ENCODE peak calls at places on chromosomes 3 and 15, in eight cellular contexts. Z is upper lobe of right lung, O is tibial nerve, B is PC-3, T is IMR-90, V is psoas muscle, F is neural progenitor cell, Y is cardiac muscle cell. U is an unnamed sample.

GRCh38 chr15:71296032-71296686 is 180.9 kb downstream of the THSD4 start:
- DNase-seq in Y (peak; percentile 56), Z (no peak), F (no peak), O (no peak), B (peak; percentile 94), V (no peak), T (peak; percentile 96), U (no peak)

GRCh38 chr3:153138267-153139210 is 23.5 kb upstream of the RAP2B start:
- DNase-seq in V (peak; percentile 52), Y (peak; percentile 87), T (peak; percentile 96), B (peak; percentile 98), O (no peak), F (no peak), Z (peak; percentile 84), U (peak; percentile 47)

GRCh38 chr3:71944482-71944881 is 159.5 kb upstream of the PROK2 start:
- DNase-seq in F (no peak), T (no peak), Z (no peak), B (no peak), O (no peak), V (no peak), Y (no peak), U (no peak)

GRCh38 chr3:66442254-66443249 is 58.3 kb downstream of the LRIG1 start:
- DNase-seq in Z (peak; percentile 76), O (peak; percentile 65), T (peak; percentile 93), V (peak; percentile 86), F (peak; percentile 45), Y (peak; percentile 89), B (peak; percentile 30), U (peak; percentile 81)

GRCh38 chr3:157188391-157188790 is 28.4 kb upstream of the CCNL1 start:
- DNase-seq in V (no peak), T (no peak), Y (no peak), B (no peak), O (no peak), Z (no peak), F (no peak), U (no peak)

GRCh38 chr3:28980131-28980530 is 300.7 kb upstream of the RBMS3 start:
- DNase-seq in O (no peak), B (no peak), Y (no peak), Z (no peak), V (no peak), F (no peak), T (peak; percentile 2), U (no peak)

GRCh38 chr15:31086344-31086743 is 15.2 kb downstream of the TRPM1 start:
- DNase-seq in F (no peak), B (no peak), V (no peak), T (no peak), O (no peak), Y (no peak), Z (no peak), U (no peak)

GRCh38 chr15:60399246-60399915 is 1.6 kb upstream of the ANXA2 start:
- DNase-seq in Y (no peak), O (no peak), T (no peak), Z (no peak), V (no peak), B (no peak), F (no peak), U (no peak)

GRCh38 chr3:65230251-65231140 is 542.7 kb upstream of the ADAMTS9 start:
- DNase-seq in B (no peak), T (no peak), O (no peak), Y (no peak), F (no peak), Z (no peak), V (no peak), U (no peak)

GRCh38 chr15:47460775-47461174 is 256.5 kb upstream of the SEMA6D start:
- DNase-seq in Y (no peak), O (no peak), B (no peak), Z (no peak), F (no peak), V (no peak), T (no peak), U (peak; percentile 12)

GRCh38 chr3:133457465-133458067 is 57.7 kb downstream of the BFSP2 start:
- DNase-seq in V (no peak), T (no peak), O (no peak), Y (peak; percentile 20), B (peak; percentile 33), F (no peak), Z (no peak), U (no peak)

GRCh38 chr3:61830111-61830400 is 268.7 kb downstream of the PTPRG start:
- DNase-seq in V (no peak), O (no peak), Y (peak; percentile 57), B (no peak), F (no peak), Z (no peak), T (peak; percentile 11), U (no peak)

GRCh38 chr3:123790254-123791072 is 93.7 kb downstream of the MYLK start:
- DNase-seq in Z (no peak), V (no peak), Y (no peak), B (no peak), T (peak; percentile 34), F (no peak), O (no peak), U (no peak)

GRCh38 chr3:106609666-106610301 is 741.0 kb upstream of the CBLB start:
- DNase-seq in V (peak; percentile 46), Y (peak; percentile 95), Z (no peak), B (peak; percentile 89), O (peak; percentile 22), F (peak; percentile 84), T (peak; percentile 93), U (peak; percentile 21)

GRCh38 chr3:38019658-38020341 is 9.6 kb downstream of the PLCD1 start:
- DNase-seq in O (no peak), T (no peak), V (no peak), Y (no peak), B (no peak), F (no peak), Z (peak; percentile 37), U (no peak)

GRCh38 chr15:70127288-70127746 is 29.6 kb upstream of the TLE3 start:
- DNase-seq in Y (peak; percentile 83), F (no peak), B (peak; percentile 49), V (no peak), Z (no peak), O (peak; percentile 76), T (no peak), U (no peak)

GRCh38 chr15:52121896-52122295 is 9.3 kb upstream of the BCL2L10 start:
- DNase-seq in V (no peak), O (no peak), Z (no peak), T (peak; percentile 59), B (no peak), F (no peak), Y (peak; percentile 30), U (no peak)

GRCh38 chr3:102536479-102536878 is 101.7 kb downstream of the ZPLD1 start:
- DNase-seq in O (no peak), T (peak; percentile 33), F (peak; percentile 46), Z (no peak), V (no peak), Y (peak; percentile 60), B (peak; percentile 84), U (no peak)

GRCh38 chr3:46674031-46674592 is 19.4 kb downstream of the ALS2CL start:
- DNase-seq in B (no peak), O (no peak), Z (peak; percentile 28), F (no peak), Y (no peak), T (no peak), V (peak; percentile 21), U (no peak)

GRCh38 chr15:54227569-54227968 is 249.3 kb downstream of the UNC13C start:
- DNase-seq in Z (no peak), B (no peak), V (no peak), O (no peak), F (no peak), Y (no peak), T (no peak), U (no peak)

GRCh38 chr15:77589839-77590238 is 42.9 kb downstream of the LINGO1 start:
- DNase-seq in Y (peak; percentile 76), F (no peak), B (no peak), Z (no peak), T (no peak), O (peak; percentile 42), V (no peak), U (no peak)

GRCh38 chr3:66047321-66048050 is 8.8 kb upstream of the MAGI1 start:
- DNase-seq in Z (no peak), B (no peak), V (no peak), F (no peak), Y (peak; percentile 92), T (peak; percentile 80), O (peak; percentile 28), U (peak; percentile 18)

GRCh38 chr15:74060251-74060650 is 22.1 kb downstream of the GOLGA6A start:
- DNase-seq in Z (no peak), V (no peak), Y (no peak), T (no peak), O (no peak), F (no peak), B (no peak), U (no peak)

DNA sequence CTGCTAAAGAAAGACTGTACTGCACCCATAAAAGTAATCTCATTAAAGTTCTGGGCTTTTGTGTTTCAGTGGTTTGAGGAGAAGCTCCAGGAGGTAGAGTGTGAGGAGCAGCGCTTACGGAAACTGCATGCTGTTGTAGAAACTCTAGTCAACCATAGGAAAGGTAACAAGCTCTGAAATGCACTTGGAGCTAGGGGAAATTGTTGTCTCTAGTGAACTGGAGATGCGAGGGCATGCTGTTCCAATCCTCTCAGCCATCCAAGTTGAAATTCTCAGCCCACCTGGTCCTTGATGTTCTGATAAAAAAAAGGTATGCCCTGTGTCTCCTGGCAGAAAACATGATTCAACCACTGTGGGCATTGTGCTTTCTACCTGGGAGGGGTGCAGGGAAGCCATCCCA is 21.4 kb upstream of the SNX22 start:
- DNase-seq in F (no peak), B (no peak), V (no peak), T (no peak), Z (no peak), Y (no peak), O (no peak), U (no peak)
- H3K36me3 ChIP-seq in F (no peaks in the 10 kb centered on the region), B (peaks cover 33% of the 10 kb centered on the region), V (peaks cover 20% of the 10 kb centered on the region), T (peaks cover 63% of the 10 kb centered on the region), Z (peaks cover 99% of the 10 kb centered on the region), Y (peaks cover 73% of the 10 kb centered on the region), O (peaks cover 38% of the 10 kb centered on the region), U (peaks cover 94% of the 10 kb centered on the region)

DNA sequence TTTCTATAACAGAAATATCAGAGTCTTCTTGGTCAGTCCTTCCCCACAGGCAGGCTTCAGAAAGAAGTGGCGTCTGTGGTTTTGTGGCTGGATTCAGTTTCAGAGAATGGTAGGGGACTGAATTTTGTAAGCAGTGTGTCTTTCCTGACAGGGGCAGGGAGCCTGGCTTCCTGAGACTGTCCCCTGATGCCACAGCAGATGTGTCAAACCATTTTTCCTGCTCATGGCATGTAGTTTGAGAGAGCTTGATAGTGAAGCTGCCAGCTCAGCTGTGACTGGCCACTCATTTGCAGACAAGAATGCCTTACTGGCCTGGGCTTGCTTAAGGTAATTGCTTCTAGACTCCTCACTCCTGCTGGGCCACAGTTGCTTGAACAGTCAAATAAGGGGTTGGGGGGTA is 26.4 kb downstream of the LARS2 start:
- DNase-seq in V (no peak), Y (no peak), F (no peak), T (no peak), Z (no peak), B (no peak), O (no peak), U (no peak)
- H3K36me3 ChIP-seq in V (peaks cover 3% of the 10 kb centered on the region), Y (peaks cover 28% of the 10 kb centered on the region), F (peaks cover 1% of the 10 kb centered on the region), T (peaks cover 13% of the 10 kb centered on the region), Z (peaks cover 7% of the 10 kb centered on the region), B (peaks cover 8% of the 10 kb centered on the region), O (no peaks in the 10 kb centered on the region), U (no peaks in the 10 kb centered on the region)

GRCh38 chr3:187594272-187594671 is 75.9 kb downstream of the SST start:
- DNase-seq in V (no peak), T (no peak), B (no peak), Y (no peak), F (peak; percentile 25), Z (no peak), O (no peak), U (no peak)
- H3K36me3 ChIP-seq in V (no peaks in the 10 kb centered on the region), T (no peaks in the 10 kb centered on the region), B (no peaks in the 10 kb centered on the region), Y (no peaks in the 10 kb centered on the region), F (no peaks in the 10 kb centered on the region), Z (no peaks in the 10 kb centered on the region), O (no peaks in the 10 kb centered on the region), U (no peaks in the 10 kb centered on the region)

GRCh38 chr15:50607129-50607528 is 60.7 kb upstream of the USP50 start:
- DNase-seq in B (no peak), T (no peak), V (no peak), O (no peak), F (no peak), Y (no peak), Z (no peak), U (no peak)
- H3K36me3 ChIP-seq in B (peaks cover 14% of the 10 kb centered on the region), T (peaks cover 14% of the 10 kb centered on the region), V (no peaks in the 10 kb centered on the region), O (peaks cover 4% of the 10 kb centered on the region), F (peaks cover 27% of the 10 kb centered on the region), Y (peaks cover 68% of the 10 kb centered on the region), Z (peaks cover 91% of the 10 kb centered on the region), U (no peaks in the 10 kb centered on the region)